ENCODE peak calls at places on chromosomes 4 and X, in seven cellular contexts. L, Y, R, D, J, P and H are unnamed samples.

GRCh38 chr4:24262616-24263015 is 321.7 kb downstream of the DHX15 start:
- DNase-seq in L (no peak), Y (no peak), R (no peak), D (no peak), J (no peak), P (no peak), H (peak)

GRCh38 chr4:3073158-3074077 is 920 bp downstream of the HTT-AS start:
- DNase-seq in L (peak), Y (no peak), R (no peak), D (peak), J (peak), P (peak), H (peak)

GRCh38 chr4:4919926-4920325 is 60.5 kb downstream of the MSX1 start:
- DNase-seq in L (peak), Y (no peak), R (no peak), D (no peak), J (no peak), P (no peak), H (no peak)

GRCh38 chrX:47264507-47265173 is 31.8 kb downstream of the USP11 start:
- DNase-seq in L (no peak), Y (no peak), R (no peak), D (no peak), J (no peak), P (no peak), H (peak)

GRCh38 chr4:96260071-96260682 is 420.3 kb downstream of the PDHA2 start:
- DNase-seq in L (no peak), Y (no peak), R (no peak), D (peak), J (no peak), P (no peak), H (peak)

GRCh38 chr4:39975488-39976089 is 2.1 kb downstream of the PDS5A start:
- DNase-seq in L (no peak), Y (no peak), R (no peak), D (no peak), J (no peak), P (no peak), H (no peak)

GRCh38 chr4:11805837-11806236 is 377.1 kb upstream of the HS3ST1 start:
- DNase-seq in L (no peak), Y (peak), R (no peak), D (peak), J (no peak), P (no peak), H (no peak)

GRCh38 chr4:140151700-140152014 is 2.3 kb downstream of the MAML3 start:
- DNase-seq in L (peak), Y (peak), R (peak), D (peak), J (peak), P (peak), H (peak)

GRCh38 chrX:24341795-24342194 is 18.6 kb upstream of the SUPT20HL1 start:
- DNase-seq in L (no peak), Y (no peak), R (no peak), D (no peak), J (no peak), P (no peak), H (peak)